ENCODE peak calls at places on chromosomes 4 and X, in seven cellular contexts. W is naive thymus-derived CD4-positive, alpha-beta T cell; U is gastrocnemius medialis; M is Right ventricle myocardium superior; H is activated B cell treated with CpG ODN at 0.5 μM for 24 hours; D is T-helper 17 cell; I is RPMI7951. N is an unnamed sample.

GRCh38 chr4:71198958-71199357 is 139.9 kb upstream of the SLC4A4 start:
- DNase-seq in W (no peak), U (no peak), M (no peak), H (no peak), D (no peak), I (no peak), N (no peak)

GRCh38 chr4:79917246-79917645 is 155.8 kb downstream of the ANTXR2 start:
- DNase-seq in W (peak; percentile 18), U (no peak), M (peak; percentile 50), H (peak; percentile 25), D (peak; percentile 11), I (peak; percentile 56), N (no peak)

GRCh38 chr4:45131020-45131419 is 404.7 kb upstream of the GNPDA2 start:
- DNase-seq in W (no peak), U (no peak), M (no peak), H (no peak), D (no peak), I (no peak), N (no peak)

GRCh38 chrX:52424658-52425057 is 55.8 kb downstream of the XAGE2 start:
- DNase-seq in W (no peak), U (no peak), M (no peak), H (no peak), D (no peak), I (peak; percentile 70), N (no peak)

GRCh38 chrX:50707376-50707775 is 106.6 kb downstream of the SHROOM4 start:
- DNase-seq in W (no peak), U (no peak), M (no peak), H (no peak), D (no peak), I (no peak), N (no peak)

GRCh38 chr4:75547647-75548387 is 8.0 kb upstream of the ODAPH start:
- DNase-seq in W (no peak), U (no peak), M (peak; percentile 69), H (no peak), D (no peak), I (peak; percentile 45), N (peak; percentile 79)

GRCh38 chr4:2914220-2915126 is 48.7 kb downstream of the NOP14 start:
- DNase-seq in W (no peak), U (no peak), M (no peak), H (no peak), D (no peak), I (no peak), N (no peak)

GRCh38 chr4:39855909-39856512 is 121.7 kb downstream of the PDS5A start:
- DNase-seq in W (no peak), U (no peak), M (no peak), H (no peak), D (no peak), I (peak; percentile 78), N (no peak)

GRCh38 chr4:188864741-188865140 is 725.5 kb downstream of the TRIML1 start:
- DNase-seq in W (no peak), U (no peak), M (no peak), H (no peak), D (no peak), I (no peak), N (no peak)

GRCh38 chr4:138595731-138596465 is 353.7 kb upstream of the SLC7A11 start:
- DNase-seq in W (no peak), U (no peak), M (no peak), H (no peak), D (no peak), I (no peak), N (no peak)

GRCh38 chr4:12118651-12119213 is 690.0 kb upstream of the HS3ST1 start:
- DNase-seq in W (no peak), U (no peak), M (no peak), H (no peak), D (no peak), I (no peak), N (no peak)

GRCh38 chr4:72489267-72489666 is 79.8 kb downstream of the ADAMTS3 start:
- DNase-seq in W (no peak), U (no peak), M (no peak), H (no peak), D (no peak), I (no peak), N (no peak)

GRCh38 chrX:2921193-2921592 is 7.9 kb downstream of the ARSD start:
- DNase-seq in W (no peak), U (no peak), M (no peak), H (no peak), D (no peak), I (no peak), N (no peak)

GRCh38 chr4:5164221-5164912 is 113.1 kb downstream of the STK32B start:
- DNase-seq in W (no peak), U (no peak), M (no peak), H (no peak), D (no peak), I (no peak), N (no peak)

GRCh38 chr4:41318839-41319530 is 62.3 kb downstream of the UCHL1 start:
- DNase-seq in W (no peak), U (no peak), M (peak; percentile 69), H (no peak), D (no peak), I (no peak), N (no peak)

GRCh38 chrX:57595381-57595811 is 3.6 kb downstream of the ZXDB start:
- DNase-seq in W (no peak), U (no peak), M (no peak), H (no peak), D (no peak), I (peak; percentile 63), N (no peak)

GRCh38 chr4:108709234-108709633 is 53.6 kb downstream of the ETNPPL start:
- DNase-seq in W (no peak), U (no peak), M (no peak), H (no peak), D (no peak), I (no peak), N (no peak)

GRCh38 chr4:28254003-28254402 is 1393.4 kb downstream of the STIM2 start:
- DNase-seq in W (no peak), U (no peak), M (no peak), H (no peak), D (no peak), I (no peak), N (no peak)

GRCh38 chr4:16827762-16828724 is 70.4 kb downstream of the LDB2 start:
- DNase-seq in W (no peak), U (no peak), M (no peak), H (no peak), D (no peak), I (no peak), N (no peak)

GRCh38 chr4:163271555-163272127 is 60.8 kb downstream of the NPY1R start:
- DNase-seq in W (no peak), U (no peak), M (no peak), H (no peak), D (no peak), I (no peak), N (no peak)

GRCh38 chr4:187183826-187184225 is 460.2 kb upstream of the FAT1 start:
- DNase-seq in W (no peak), U (no peak), M (no peak), H (no peak), D (no peak), I (peak; percentile 43), N (no peak)

GRCh38 chr4:157012781-157013180 is 41.2 kb upstream of the PDGFC start:
- DNase-seq in W (no peak), U (no peak), M (no peak), H (no peak), D (no peak), I (no peak), N (no peak)

GRCh38 chr4:140153419-140153743 is 603 bp downstream of the MAML3 start:
- DNase-seq in W (no peak), U (no peak), M (no peak), H (no peak), D (no peak), I (no peak), N (no peak)

GRCh38 chr4:48431401-48431800 is 51.7 kb upstream of the SLC10A4 start:
- DNase-seq in W (peak; percentile 12), U (no peak), M (no peak), H (no peak), D (no peak), I (no peak), N (no peak)

GRCh38 chrX:152895724-152896420 is 2.0 kb upstream of the ZNF185 start:
- DNase-seq in W (no peak), U (no peak), M (no peak), H (no peak), D (no peak), I (peak; percentile 31), N (no peak)

GRCh38 chr4:16413794-16414555 is 187.7 kb upstream of the TAPT1 start:
- DNase-seq in W (no peak), U (no peak), M (no peak), H (no peak), D (no peak), I (no peak), N (no peak)

GRCh38 chr4:88158360-88159136 is at the start of gene ABCG2:
- DNase-seq in W (no peak), U (no peak), M (no peak), H (peak; percentile 26), D (peak; percentile 34), I (peak; percentile 69), N (peak; percentile 69)

GRCh38 chr4:11729548-11729947 is 300.9 kb upstream of the HS3ST1 start:
- DNase-seq in W (no peak), U (no peak), M (no peak), H (no peak), D (no peak), I (no peak), N (no peak)

GRCh38 chr4:2804449-2804972 is 11.6 kb downstream of the SH3BP2 start:
- DNase-seq in W (no peak), U (no peak), M (peak; percentile 43), H (no peak), D (no peak), I (no peak), N (no peak)

GRCh38 chr4:26787461-26788340 is 72.9 kb upstream of the STIM2 start:
- DNase-seq in W (peak; percentile 22), U (no peak), M (peak; percentile 50), H (no peak), D (no peak), I (peak; percentile 56), N (no peak)

GRCh38 chr4:148021706-148022105 is 289.8 kb downstream of the ARHGAP10 start:
- DNase-seq in W (peak; percentile 24), U (no peak), M (no peak), H (no peak), D (no peak), I (no peak), N (no peak)

GRCh38 chrX:28997716-28998115 is 410.5 kb downstream of the IL1RAPL1 start:
- DNase-seq in W (no peak), U (no peak), M (no peak), H (no peak), D (no peak), I (no peak), N (no peak)

GRCh38 chrX:110750526-110751189 is 45.0 kb downstream of the CHRDL1 start:
- DNase-seq in W (no peak), U (no peak), M (no peak), H (no peak), D (no peak), I (no peak), N (no peak)